ENCODE peak calls at places on chromosomes 3 and 15, in four cellular contexts. H, P, K and Z are unnamed samples.

GRCh38 chr3:123287051-123287961 is 85.6 kb downstream of the SEC22A start:
- DNase-seq in H (no peak), P (no peak), K (no peak), Z (no peak)

GRCh38 chr3:16841906-16842709 is 42.6 kb upstream of the PLCL2 start:
- DNase-seq in H (no peak), P (no peak), K (no peak), Z (no peak)

GRCh38 chr3:77161098-77161497 is 121.2 kb downstream of the ROBO2 start:
- DNase-seq in H (no peak), P (no peak), K (no peak), Z (no peak)

GRCh38 chr3:129746629-129747028 is 140.2 kb upstream of the PLXND1 start:
- DNase-seq in H (no peak), P (no peak), K (no peak), Z (no peak)

GRCh38 chr3:172074578-172074977 is 35.2 kb downstream of the FNDC3B start:
- DNase-seq in H (no peak), P (no peak), K (no peak), Z (no peak)

GRCh38 chr3:161264771-161265343 is 43.7 kb downstream of the NMD3 start:
- DNase-seq in H (no peak), P (peak), K (no peak), Z (no peak)

GRCh38 chr3:55243686-55244085 is 243.4 kb downstream of the WNT5A start:
- DNase-seq in H (no peak), P (no peak), K (no peak), Z (no peak)

GRCh38 chr3:15646924-15647511 is 45.5 kb downstream of the BTD start:
- DNase-seq in H (no peak), P (peak), K (no peak), Z (peak)

GRCh38 chr3:129045675-129046036 is 14.9 kb upstream of the GP9 start:
- DNase-seq in H (no peak), P (no peak), K (no peak), Z (no peak)

GRCh38 chr15:89101302-89102191 is 13.3 kb downstream of the ABHD2 start:
- DNase-seq in H (no peak), P (peak), K (no peak), Z (no peak)

GRCh38 chr15:58433597-58434333 is 2.0 kb downstream of the LIPC start:
- DNase-seq in H (no peak), P (no peak), K (no peak), Z (peak)

GRCh38 chr15:47609693-47610092 is 107.6 kb upstream of the SEMA6D start:
- DNase-seq in H (no peak), P (no peak), K (no peak), Z (no peak)

GRCh38 chr15:78685157-78685830 is 44.3 kb upstream of the CHRNB4 start:
- DNase-seq in H (no peak), P (no peak), K (no peak), Z (peak)

GRCh38 chr3:3821780-3822179 is 22.5 kb downstream of the LRRN1 start:
- DNase-seq in H (no peak), P (no peak), K (no peak), Z (no peak)

GRCh38 chr3:3825025-3825424 is 25.8 kb downstream of the LRRN1 start:
- DNase-seq in H (no peak), P (no peak), K (no peak), Z (no peak)

DNA sequence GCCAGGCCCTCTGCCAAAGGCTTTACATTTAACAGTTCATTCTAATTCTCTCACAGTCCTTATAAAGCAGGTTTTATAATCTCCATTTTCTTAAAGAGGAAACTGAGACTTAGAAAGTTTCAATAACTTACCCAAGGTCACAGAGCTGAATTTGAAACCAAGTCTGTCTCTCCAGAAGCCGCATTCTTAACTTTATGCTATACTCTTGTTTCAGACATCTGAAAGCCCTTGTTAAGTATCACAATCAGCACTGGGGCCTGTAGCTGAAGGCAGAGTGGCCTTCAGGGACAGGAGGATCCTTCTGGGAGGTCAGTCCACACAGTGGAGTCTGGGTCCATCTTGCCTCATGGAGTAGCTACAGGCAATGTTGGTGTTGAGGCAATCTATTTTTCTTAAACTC is 27.9 kb downstream of the LRRN1 start:
- DNase-seq in H (no peak), P (no peak), K (no peak), Z (no peak)
- H3K4ac ChIP-seq in H (no peak), P (no peak), K (no peak), Z (no peak)

GRCh38 chr3:103112273-103112672 is 677.5 kb downstream of the ZPLD1 start:
- DNase-seq in H (no peak), P (no peak), K (no peak), Z (peak)
- H3K4ac ChIP-seq in H (no peak), P (no peak), K (no peak), Z (no peak)

GRCh38 chr3:155876537-155876936 is 6.1 kb downstream of the GMPS start:
- DNase-seq in H (no peak), P (no peak), K (no peak), Z (no peak)
- H3K4ac ChIP-seq in H (no peak), P (no peak), K (no peak), Z (no peak)

GRCh38 chr3:179558742-179559364 is 3.9 kb upstream of the ACTL6A start:
- DNase-seq in H (peak), P (peak), K (no peak), Z (peak)

GRCh38 chr3:179565496-179565895 is 2.8 kb downstream of the ACTL6A start:
- DNase-seq in H (no peak), P (no peak), K (no peak), Z (no peak)

GRCh38 chr3:179560791-179561190 is 1.9 kb upstream of the ACTL6A start:
- DNase-seq in H (no peak), P (no peak), K (no peak), Z (no peak)

GRCh38 chr3:179562467-179563297 is at the start of gene ACTL6A:
- DNase-seq in H (peak), P (peak), K (peak), Z (peak)

GRCh38 chr3:179563298-179563934 is 690 bp downstream of the ACTL6A start:
- DNase-seq in H (peak), P (peak), K (peak), Z (peak)
- H3K4ac ChIP-seq in H (no peak), P (peak), K (no peak), Z (no peak)

GRCh38 chr15:66834863-66835557 is 133.0 kb downstream of the SMAD6 start:
- DNase-seq in H (peak), P (no peak), K (no peak), Z (peak)
- H3K4ac ChIP-seq in H (no peak), P (no peak), K (no peak), Z (peak)

DNA sequence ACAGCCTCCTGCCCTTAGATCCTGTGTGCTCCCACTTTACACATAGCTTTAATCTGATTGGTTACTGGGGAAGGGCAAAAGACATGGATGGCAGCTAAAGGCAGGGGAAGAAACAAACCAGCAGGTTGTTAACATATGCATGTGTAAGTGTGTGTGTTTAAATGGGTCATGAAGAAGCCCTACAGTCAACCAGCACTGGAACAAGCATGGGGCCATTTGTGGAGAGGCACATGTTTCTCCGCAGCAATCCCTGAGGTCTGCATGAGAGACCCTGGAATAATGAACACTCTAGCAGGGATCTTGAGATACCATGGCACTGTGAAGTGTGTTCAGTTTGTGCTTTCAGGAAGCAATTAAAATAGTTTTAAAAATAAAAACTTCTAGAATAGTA is 6.0 kb downstream of the KLF13 start:
- DNase-seq in H (no peak), P (no peak), K (no peak), Z (no peak)
- H3K4ac ChIP-seq in H (no peak), P (no peak), K (no peak), Z (no peak)

GRCh38 chr3:149129326-149130123 is at the start of gene HPS3:
- DNase-seq in H (peak), P (peak), K (peak), Z (peak)
- H3K4ac ChIP-seq in H (no peak), P (peak), K (no peak), Z (peak)